ENCODE peak calls at places on chromosomes 5 and 9, in nine cellular contexts. Z is AG08396; R is cardiac fibroblast; Y is stimulated activated CD4-positive, alpha-beta T cell treated with anti-CD3 and anti-CD28 coated beads, Interleukin-1b, Interleukin-23, amount 100 ng/mL, for 4 hours; W is CD8-positive, alpha-beta memory T cell; P is H1; B is naive thymus-derived CD8-positive, alpha-beta T cell; A is amygdala; G is islet precursor cell. N is an unnamed sample.

GRCh38 chr9:93598647-93599241 is 22.4 kb downstream of the PHF2 start:
- DNase-seq in Z (no peak), R (peak), Y (no peak), W (no peak), P (no peak), B (no peak), A (no peak), G (peak), N (no peak)

GRCh38 chr5:155989884-155990283 is 337.1 kb upstream of the SGCD start:
- DNase-seq in Z (no peak), R (no peak), Y (no peak), W (no peak), P (no peak), B (no peak), A (no peak), G (no peak), N (no peak)

GRCh38 chr5:3957658-3958057 is 362.0 kb downstream of the IRX1 start:
- DNase-seq in Z (no peak), R (no peak), Y (no peak), W (no peak), P (no peak), B (no peak), A (no peak), G (no peak), N (no peak)

GRCh38 chr9:5846501-5846921 is 13.6 kb upstream of the ERMP1 start:
- DNase-seq in Z (no peak), R (peak), Y (no peak), W (no peak), P (no peak), B (no peak), A (no peak), G (no peak), N (no peak)

GRCh38 chr9:124257070-124257864 is 482 bp upstream of the NEK6 start:
- DNase-seq in Z (no peak), R (no peak), Y (no peak), W (peak), P (no peak), B (no peak), A (no peak), G (no peak), N (peak)

GRCh38 chr5:115325291-115326019 is 29.0 kb upstream of the CCDC112 start:
- DNase-seq in Z (no peak), R (no peak), Y (no peak), W (no peak), P (no peak), B (no peak), A (no peak), G (no peak), N (no peak)

GRCh38 chr5:75009559-75010230 is 42.7 kb downstream of the GCNT4 start:
- DNase-seq in Z (no peak), R (no peak), Y (no peak), W (no peak), P (no peak), B (no peak), A (no peak), G (no peak), N (no peak)

GRCh38 chr5:96629774-96630173 is 32.4 kb upstream of the CAST start:
- DNase-seq in Z (peak), R (peak), Y (no peak), W (no peak), P (no peak), B (no peak), A (no peak), G (peak), N (peak)

GRCh38 chr5:68406767-68407232 is 191.2 kb downstream of the PIK3R1 start:
- DNase-seq in Z (no peak), R (no peak), Y (no peak), W (no peak), P (no peak), B (no peak), A (no peak), G (no peak), N (no peak)

N was measured in mesendoderm.